ENCODE peak calls at places on chromosomes 7 and 10, in five cellular contexts. Q is HCT116, B is AG04450, D is K562, J is cardiac muscle cell. M is an unnamed sample.

GRCh38 chr10:71471031-71471430 is 74.3 kb downstream of the CDH23 start:
- DNase-seq in D (no peak), B (no peak), Q (no peak), J (no peak), M (no peak)

GRCh38 chr10:122292376-122292775 is 21.3 kb downstream of the BTBD16 start:
- DNase-seq in B (no peak), D (no peak), J (no peak), Q (no peak), M (no peak)

GRCh38 chr7:29177963-29178612 is 16.5 kb upstream of the CHN2 start:
- DNase-seq in D (no peak), B (no peak), J (peak; percentile 58), Q (no peak), M (peak; percentile 43)

GRCh38 chr7:31890751-31891150 is 179.5 kb downstream of the PDE1C start:
- DNase-seq in B (no peak), J (no peak), D (no peak), Q (no peak), M (no peak)

GRCh38 chr7:116499168-116500070 is at the start of gene CAV2:
- DNase-seq in D (peak; percentile 91), J (peak; percentile 72), Q (peak; percentile 74), B (no peak), M (peak; percentile 79)

GRCh38 chr7:93245525-93246432 is 13.6 kb downstream of the VPS50 start:
- DNase-seq in B (peak; percentile 10), Q (no peak), J (peak; percentile 59), D (peak; percentile 22), M (no peak)

GRCh38 chr7:50647286-50647980 is 82.2 kb upstream of the DDC start:
- DNase-seq in J (no peak), D (no peak), B (no peak), Q (no peak), M (no peak)

GRCh38 chr7:44615149-44615611 is 8.8 kb downstream of the OGDH start:
- DNase-seq in B (no peak), Q (no peak), D (peak; percentile 42), J (no peak), M (no peak)

GRCh38 chr10:117860823-117861222 is 185.9 kb downstream of the RAB11FIP2 start:
- DNase-seq in Q (peak; percentile 44), J (peak; percentile 17), B (no peak), D (peak; percentile 27), M (no peak)

GRCh38 chr10:4983615-4984216 is 19.9 kb downstream of the AKR1C2 start:
- DNase-seq in D (no peak), Q (no peak), B (no peak), J (no peak), M (no peak)

GRCh38 chr7:43905954-43906326 is 456 bp downstream of the URGCP start:
- DNase-seq in J (peak; percentile 47), Q (no peak), D (peak; percentile 55), B (no peak), M (peak; percentile 37)

GRCh38 chr10:115830260-115830970 is 442.6 kb downstream of the GFRA1 start:
- DNase-seq in Q (no peak), J (no peak), D (no peak), B (peak; percentile 44), M (no peak)

GRCh38 chr10:44470779-44471178 is 85.9 kb upstream of the CXCL12 start:
- DNase-seq in J (peak; percentile 40), B (no peak), Q (no peak), D (no peak), M (no peak)

GRCh38 chr7:45407730-45408406 is 166.3 kb upstream of the ADCY1 start:
- DNase-seq in D (peak; percentile 44), B (no peak), J (no peak), Q (no peak), M (no peak)

GRCh38 chr10:51980752-51981151 is 281.4 kb upstream of the CSTF2T start:
- DNase-seq in J (no peak), Q (no peak), B (no peak), D (no peak), M (no peak)
- TF ChIP-seq CTCF in J (no peak), Q (no peak), B (no peak), D (no peak), M (no peak)

DNA sequence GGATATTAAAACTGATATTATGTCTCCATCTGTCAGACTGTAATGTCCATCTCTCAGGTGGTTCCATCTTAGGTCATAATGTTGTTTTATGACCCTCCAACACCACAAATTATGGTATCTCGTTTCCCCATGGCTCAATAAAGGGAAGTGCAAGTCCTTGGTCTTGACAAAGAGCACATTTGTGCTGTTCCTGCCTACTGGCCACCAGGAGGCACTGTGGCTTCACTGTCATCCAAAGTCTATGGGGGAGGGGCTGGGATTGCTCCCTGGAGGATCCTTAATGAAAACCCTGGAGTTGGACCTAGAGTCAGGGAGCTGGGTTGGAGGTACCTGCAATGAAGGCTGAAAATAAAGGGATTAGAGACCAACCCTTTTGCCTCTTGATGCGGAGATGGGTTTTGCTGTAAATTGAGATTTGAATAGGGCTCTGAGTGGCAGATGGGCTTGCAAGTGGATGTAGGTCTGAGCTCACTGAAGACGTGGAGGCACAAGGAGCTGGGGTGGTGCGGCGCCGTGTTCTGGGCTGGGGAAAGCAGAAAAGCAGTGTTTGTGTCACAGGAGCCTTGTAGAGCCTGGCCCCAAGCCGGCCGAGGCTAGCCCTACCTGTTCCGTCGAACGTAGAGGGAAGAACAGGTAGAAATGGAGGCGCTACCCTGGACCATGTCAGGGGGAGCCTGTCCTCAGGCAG is 180.5 kb upstream of the PRSS58 start:
- DNase-seq in J (peak; percentile 63), B (no peak), D (peak; percentile 68), Q (peak; percentile 49), M (peak; percentile 41)
- TF ChIP-seq CTCF in J (peak; percentile 81), B (peak; percentile 56), D (peak; percentile 97), Q (peak; percentile 73), M (peak; percentile 60)

GRCh38 chr7:91866599-91867148 is 13.8 kb downstream of the MTERF1 start:
- DNase-seq in J (no peak), D (no peak), B (no peak), Q (no peak), M (no peak)
- TF ChIP-seq CTCF in J (no peak), D (no peak), B (no peak), Q (no peak), M (no peak)

DNA sequence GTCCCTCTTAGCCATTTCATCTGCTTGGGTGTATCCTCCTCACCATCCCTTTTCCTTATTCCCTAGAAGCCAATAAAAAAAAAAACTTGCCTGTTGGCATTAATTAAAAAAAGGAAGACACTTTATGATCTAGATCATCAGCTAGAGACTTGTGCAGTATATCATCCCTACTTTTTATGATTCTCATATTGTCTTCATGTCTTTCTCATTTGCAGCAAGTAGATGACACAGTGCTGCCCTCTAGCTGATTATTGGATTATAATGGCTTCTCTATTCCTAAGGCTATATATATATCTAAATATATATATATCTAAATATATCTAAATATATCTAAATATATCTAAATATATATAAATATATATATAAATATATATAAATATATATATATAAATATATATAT is 272.4 kb upstream of the LRGUK start:
- DNase-seq in Q (peak; percentile 8), J (peak; percentile 74), D (peak; percentile 27), B (no peak), M (peak; percentile 10)
- TF ChIP-seq CTCF in Q (peak; percentile 34), J (peak; percentile 41), D (no peak), B (peak; percentile 53), M (no peak)